ENCODE peak calls at places on chromosomes 5 and 9, in ten cellular contexts. A, N, G, F, I, O, E, S, V and W are unnamed samples.
A peak's percentile ranks its signal among the peaks of the same experiment; 100 is the strongest.

GRCh38 chr9:3894764-3895163 is 369.0 kb upstream of the RFX3 start:
- DNase-seq in O (no peak), V (no peak), F (no peak), E (peak; percentile 34), S (no peak), N (no peak), G (peak; percentile 23), I (no peak), A (no peak), W (no peak)

GRCh38 chr9:24801344-24801743 is 255.6 kb upstream of the IZUMO3 start:
- DNase-seq in N (no peak), V (no peak), E (no peak), G (no peak), I (no peak), A (no peak), F (no peak), S (no peak), O (no peak), W (no peak)

GRCh38 chr5:133729800-133730199 is 117.5 kb upstream of the FSTL4 start:
- DNase-seq in A (no peak), I (no peak), G (no peak), E (no peak), V (no peak), N (no peak), O (no peak), F (no peak), S (no peak), W (no peak)

GRCh38 chr9:127858041-127858512 is 3.6 kb upstream of the ENG start:
- DNase-seq in E (no peak), A (no peak), G (no peak), S (no peak), O (no peak), V (peak; percentile 22), N (no peak), I (no peak), F (no peak), W (no peak)

GRCh38 chr9:126292736-126293521 is 33.7 kb upstream of the MVB12B start:
- DNase-seq in A (no peak), E (no peak), S (no peak), V (no peak), G (no peak), N (no peak), O (no peak), F (no peak), I (no peak), W (no peak)

GRCh38 chr9:84932915-84933527 is 263.5 kb downstream of the NTRK2 start:
- DNase-seq in V (no peak), O (no peak), N (no peak), S (no peak), F (no peak), G (peak; percentile 50), I (no peak), A (no peak), E (no peak), W (peak; percentile 24)

GRCh38 chr9:2780326-2780725 is 63.0 kb downstream of the KCNV2 start:
- DNase-seq in A (no peak), O (no peak), G (no peak), I (no peak), F (no peak), V (no peak), E (no peak), S (no peak), N (no peak), W (no peak)

GRCh38 chr5:76082790-76083554 is at the start of gene SV2C:
- DNase-seq in G (peak; percentile 38), F (no peak), O (no peak), A (no peak), E (peak; percentile 38), I (no peak), N (peak; percentile 38), V (no peak), S (no peak), W (peak; percentile 6)

GRCh38 chr5:176675676-176676360 is 28.5 kb downstream of the TSPAN17 start:
- DNase-seq in S (no peak), I (no peak), G (peak; percentile 54), E (peak; percentile 52), F (no peak), O (no peak), V (no peak), N (no peak), A (no peak), W (peak; percentile 31)

GRCh38 chr9:135345775-135346433 is 133.7 kb upstream of the PPP1R26 start:
- DNase-seq in F (no peak), E (no peak), S (no peak), O (no peak), I (no peak), V (no peak), G (no peak), N (no peak), A (no peak), W (no peak)